ENCODE peak calls at places on chromosomes 2 and 18, in eight cellular contexts. V is memory B cell; T is cardiac fibroblast; X is breast epithelium; E is stimulated activated CD4-positive, alpha-beta T cell treated with anti-CD3 and anti-CD28 coated beads, Interleukin-1b, Interleukin-23, amount 100 ng/mL, for 1 hour; H is WTC11; A is kidney glomerular epithelial cell; Z is body of pancreas. B is an unnamed sample.
A peak's percentile ranks its signal among the peaks of the same experiment; 100 is the strongest.

GRCh38 chr2:107137711-107138110 is 251.7 kb upstream of the ST6GAL2 start:
- DNase-seq in V (no peak), T (no peak), X (no peak), E (no peak), H (no peak), A (no peak), Z (no peak), B (no peak)

GRCh38 chr2:223563462-223563861 is 38.7 kb downstream of the SCG2 start:
- DNase-seq in V (no peak), T (peak; percentile 64), X (no peak), E (no peak), H (no peak), A (peak; percentile 70), Z (no peak), B (no peak)

GRCh38 chr2:75068546-75068945 is 110.1 kb downstream of the POLE4 start:
- DNase-seq in V (no peak), T (peak; percentile 68), X (no peak), E (no peak), H (no peak), A (no peak), Z (no peak), B (no peak)

GRCh38 chr18:69401475-69402218 is 959 bp downstream of the DOK6 start:
- DNase-seq in V (no peak), T (peak; percentile 32), X (no peak), E (no peak), H (peak; percentile 21), A (no peak), Z (no peak), B (no peak)

GRCh38 chr2:64128943-64129391 is 15.3 kb downstream of the PELI1 start:
- DNase-seq in V (no peak), T (no peak), X (no peak), E (no peak), H (no peak), A (no peak), Z (no peak), B (no peak)

GRCh38 chr2:229901819-229902218 is 20.0 kb downstream of the TRIP12 start:
- DNase-seq in V (no peak), T (peak; percentile 67), X (no peak), E (no peak), H (no peak), A (peak; percentile 23), Z (no peak), B (no peak)

GRCh38 chr18:35371412-35372195 is 5.5 kb downstream of the ZNF396 start:
- DNase-seq in V (no peak), T (no peak), X (no peak), E (no peak), H (no peak), A (no peak), Z (no peak), B (peak; percentile 25)

GRCh38 chr2:149050188-149050587 is 11.7 kb downstream of the LYPD6B start:
- DNase-seq in V (no peak), T (peak; percentile 56), X (no peak), E (no peak), H (no peak), A (no peak), Z (no peak), B (peak; percentile 22)

GRCh38 chr2:10398496-10398895 is 49.6 kb downstream of the ODC1 start:
- DNase-seq in V (no peak), T (no peak), X (no peak), E (no peak), H (no peak), A (no peak), Z (no peak), B (no peak)

GRCh38 chr2:72954376-72955187 is 37.3 kb downstream of the EMX1 start:
- DNase-seq in V (no peak), T (no peak), X (no peak), E (no peak), H (no peak), A (no peak), Z (no peak), B (no peak)

GRCh38 chr18:49020621-49021021 is 69.9 kb upstream of the SMAD7 start:
- DNase-seq in V (no peak), T (no peak), X (no peak), E (no peak), H (no peak), A (no peak), Z (no peak), B (no peak)

GRCh38 chr2:37820471-37820991 is 104.6 kb upstream of the RMDN2 start:
- DNase-seq in V (no peak), T (no peak), X (no peak), E (no peak), H (no peak), A (no peak), Z (no peak), B (no peak)

GRCh38 chr2:101949304-101949703 is 42.5 kb upstream of the IL1R2 start:
- DNase-seq in V (no peak), T (no peak), X (no peak), E (no peak), H (no peak), A (no peak), Z (no peak), B (no peak)